ENCODE peak calls at places on chromosome 22, in nine cellular contexts. One of them, this sample, is unnamed.

GRCh38 chr22:25806579-25806978 is 64.6 kb downstream of the MYO18B start:
- DNase-seq in IMR-90: no peak
- DNase-seq in activated naive CD4-positive, alpha-beta T cell treated with Interleukin-2 at 50 U/mL for 16 hours: no peak
- DNase-seq in stimulated activated CD4-positive, alpha-beta T cell treated with anti-CD3 and anti-CD28 coated beads, Interleukin-1b, Interleukin-23, amount 100 ng/mL, for 4 hours: no peak
- DNase-seq in mucosa of descending colon: no peak
- DNase-seq in GDM1: no peak
- DNase-seq in activated CD4-positive, alpha-beta T cell treated with anti-CD3 and anti-CD28 coated beads for 36 hours: no peak
- DNase-seq in EL: no peak
- DNase-seq in activated T-helper 9 cell treated with anti-CD3 and anti-CD28 coated beads, Interleukin-2, amount 50 U/mL, for 16 hours: no peak
- DNase-seq in this sample: no peak

GRCh38 chr22:49011379-49011768 is 816.3 kb downstream of the BRD1 start:
- DNase-seq in activated CD4-positive, alpha-beta T cell treated with anti-CD3 and anti-CD28 coated beads for 36 hours: no peak
- DNase-seq in EL: no peak
- DNase-seq in activated T-helper 9 cell treated with anti-CD3 and anti-CD28 coated beads, Interleukin-2, amount 50 U/mL, for 16 hours: no peak
- DNase-seq in mucosa of descending colon: no peak
- DNase-seq in stimulated activated CD4-positive, alpha-beta T cell treated with anti-CD3 and anti-CD28 coated beads, Interleukin-1b, Interleukin-23, amount 100 ng/mL, for 4 hours: no peak
- DNase-seq in IMR-90: no peak
- DNase-seq in activated naive CD4-positive, alpha-beta T cell treated with Interleukin-2 at 50 U/mL for 16 hours: no peak
- DNase-seq in GDM1: no peak
- DNase-seq in this sample: no peak

GRCh38 chr22:25853902-25854301 is 111.9 kb downstream of the MYO18B start:
- DNase-seq in activated T-helper 9 cell treated with anti-CD3 and anti-CD28 coated beads, Interleukin-2, amount 50 U/mL, for 16 hours: no peak
- DNase-seq in mucosa of descending colon: no peak
- DNase-seq in EL: no peak
- DNase-seq in stimulated activated CD4-positive, alpha-beta T cell treated with anti-CD3 and anti-CD28 coated beads, Interleukin-1b, Interleukin-23, amount 100 ng/mL, for 4 hours: no peak
- DNase-seq in activated naive CD4-positive, alpha-beta T cell treated with Interleukin-2 at 50 U/mL for 16 hours: no peak
- DNase-seq in activated CD4-positive, alpha-beta T cell treated with anti-CD3 and anti-CD28 coated beads for 36 hours: no peak
- DNase-seq in IMR-90: no peak
- DNase-seq in GDM1: no peak
- DNase-seq in this sample: peak; percentile 2

GRCh38 chr22:32745251-32745995 is 56.1 kb upstream of the TIMP3 start:
- DNase-seq in IMR-90: peak; percentile 55
- DNase-seq in stimulated activated CD4-positive, alpha-beta T cell treated with anti-CD3 and anti-CD28 coated beads, Interleukin-1b, Interleukin-23, amount 100 ng/mL, for 4 hours: no peak
- DNase-seq in EL: peak; percentile 42
- DNase-seq in activated T-helper 9 cell treated with anti-CD3 and anti-CD28 coated beads, Interleukin-2, amount 50 U/mL, for 16 hours: no peak
- DNase-seq in activated CD4-positive, alpha-beta T cell treated with anti-CD3 and anti-CD28 coated beads for 36 hours: no peak
- DNase-seq in activated naive CD4-positive, alpha-beta T cell treated with Interleukin-2 at 50 U/mL for 16 hours: no peak
- DNase-seq in GDM1: no peak
- DNase-seq in mucosa of descending colon: peak; percentile 20
- DNase-seq in this sample: peak; percentile 72

GRCh38 chr22:49855491-49855911 is 1.9 kb downstream of the ZBED4 start:
- DNase-seq in activated naive CD4-positive, alpha-beta T cell treated with Interleukin-2 at 50 U/mL for 16 hours: no peak
- DNase-seq in stimulated activated CD4-positive, alpha-beta T cell treated with anti-CD3 and anti-CD28 coated beads, Interleukin-1b, Interleukin-23, amount 100 ng/mL, for 4 hours: no peak
- DNase-seq in activated T-helper 9 cell treated with anti-CD3 and anti-CD28 coated beads, Interleukin-2, amount 50 U/mL, for 16 hours: no peak
- DNase-seq in activated CD4-positive, alpha-beta T cell treated with anti-CD3 and anti-CD28 coated beads for 36 hours: no peak
- DNase-seq in GDM1: no peak
- DNase-seq in IMR-90: peak; percentile 33
- DNase-seq in EL: peak; percentile 31
- DNase-seq in mucosa of descending colon: peak; percentile 63
- DNase-seq in this sample: peak; percentile 36

GRCh38 chr22:42905702-42906183 is 48.7 kb upstream of the ARFGAP3 start:
- DNase-seq in EL: no peak
- DNase-seq in mucosa of descending colon: peak; percentile 69
- DNase-seq in IMR-90: no peak
- DNase-seq in stimulated activated CD4-positive, alpha-beta T cell treated with anti-CD3 and anti-CD28 coated beads, Interleukin-1b, Interleukin-23, amount 100 ng/mL, for 4 hours: no peak
- DNase-seq in activated T-helper 9 cell treated with anti-CD3 and anti-CD28 coated beads, Interleukin-2, amount 50 U/mL, for 16 hours: no peak
- DNase-seq in activated naive CD4-positive, alpha-beta T cell treated with Interleukin-2 at 50 U/mL for 16 hours: no peak
- DNase-seq in activated CD4-positive, alpha-beta T cell treated with anti-CD3 and anti-CD28 coated beads for 36 hours: no peak
- DNase-seq in GDM1: no peak
- DNase-seq in this sample: no peak

GRCh38 chr22:44344407-44344806 is 31.7 kb upstream of the SHISAL1 start:
- DNase-seq in GDM1: no peak
- DNase-seq in EL: no peak
- DNase-seq in activated T-helper 9 cell treated with anti-CD3 and anti-CD28 coated beads, Interleukin-2, amount 50 U/mL, for 16 hours: no peak
- DNase-seq in activated naive CD4-positive, alpha-beta T cell treated with Interleukin-2 at 50 U/mL for 16 hours: no peak
- DNase-seq in activated CD4-positive, alpha-beta T cell treated with anti-CD3 and anti-CD28 coated beads for 36 hours: no peak
- DNase-seq in stimulated activated CD4-positive, alpha-beta T cell treated with anti-CD3 and anti-CD28 coated beads, Interleukin-1b, Interleukin-23, amount 100 ng/mL, for 4 hours: no peak
- DNase-seq in mucosa of descending colon: no peak
- DNase-seq in IMR-90: no peak
- DNase-seq in this sample: no peak

GRCh38 chr22:38315801-38316339 is 1.4 kb downstream of the CSNK1E start:
- DNase-seq in activated naive CD4-positive, alpha-beta T cell treated with Interleukin-2 at 50 U/mL for 16 hours: peak; percentile 13
- DNase-seq in activated T-helper 9 cell treated with anti-CD3 and anti-CD28 coated beads, Interleukin-2, amount 50 U/mL, for 16 hours: no peak
- DNase-seq in EL: peak; percentile 32
- DNase-seq in stimulated activated CD4-positive, alpha-beta T cell treated with anti-CD3 and anti-CD28 coated beads, Interleukin-1b, Interleukin-23, amount 100 ng/mL, for 4 hours: no peak
- DNase-seq in GDM1: no peak
- DNase-seq in IMR-90: no peak
- DNase-seq in activated CD4-positive, alpha-beta T cell treated with anti-CD3 and anti-CD28 coated beads for 36 hours: peak; percentile 23
- DNase-seq in mucosa of descending colon: peak; percentile 29
- DNase-seq in this sample: peak; percentile 62

GRCh38 chr22:49793296-49793695 is 34.4 kb downstream of the BRD1 start:
- DNase-seq in stimulated activated CD4-positive, alpha-beta T cell treated with anti-CD3 and anti-CD28 coated beads, Interleukin-1b, Interleukin-23, amount 100 ng/mL, for 4 hours: no peak
- DNase-seq in GDM1: no peak
- DNase-seq in activated T-helper 9 cell treated with anti-CD3 and anti-CD28 coated beads, Interleukin-2, amount 50 U/mL, for 16 hours: no peak
- DNase-seq in activated CD4-positive, alpha-beta T cell treated with anti-CD3 and anti-CD28 coated beads for 36 hours: no peak
- DNase-seq in mucosa of descending colon: no peak
- DNase-seq in EL: no peak
- DNase-seq in activated naive CD4-positive, alpha-beta T cell treated with Interleukin-2 at 50 U/mL for 16 hours: no peak
- DNase-seq in IMR-90: no peak
- DNase-seq in this sample: no peak

GRCh38 chr22:28810839-28811491 is 10.6 kb upstream of the XBP1 start:
- DNase-seq in activated naive CD4-positive, alpha-beta T cell treated with Interleukin-2 at 50 U/mL for 16 hours: peak; percentile 33
- DNase-seq in mucosa of descending colon: peak; percentile 42
- DNase-seq in activated CD4-positive, alpha-beta T cell treated with anti-CD3 and anti-CD28 coated beads for 36 hours: peak; percentile 46
- DNase-seq in EL: no peak
- DNase-seq in IMR-90: no peak
- DNase-seq in stimulated activated CD4-positive, alpha-beta T cell treated with anti-CD3 and anti-CD28 coated beads, Interleukin-1b, Interleukin-23, amount 100 ng/mL, for 4 hours: no peak
- DNase-seq in GDM1: peak; percentile 92
- DNase-seq in activated T-helper 9 cell treated with anti-CD3 and anti-CD28 coated beads, Interleukin-2, amount 50 U/mL, for 16 hours: peak; percentile 19
- DNase-seq in this sample: no peak

GRCh38 chr22:17905445-17905844 is 118.9 kb downstream of the MICAL3 start:
- DNase-seq in activated CD4-positive, alpha-beta T cell treated with anti-CD3 and anti-CD28 coated beads for 36 hours: no peak
- DNase-seq in IMR-90: no peak
- DNase-seq in activated naive CD4-positive, alpha-beta T cell treated with Interleukin-2 at 50 U/mL for 16 hours: no peak
- DNase-seq in stimulated activated CD4-positive, alpha-beta T cell treated with anti-CD3 and anti-CD28 coated beads, Interleukin-1b, Interleukin-23, amount 100 ng/mL, for 4 hours: no peak
- DNase-seq in mucosa of descending colon: no peak
- DNase-seq in GDM1: no peak
- DNase-seq in activated T-helper 9 cell treated with anti-CD3 and anti-CD28 coated beads, Interleukin-2, amount 50 U/mL, for 16 hours: no peak
- DNase-seq in EL: no peak
- DNase-seq in this sample: no peak

GRCh38 chr22:35510481-35510934 is 30.1 kb upstream of the RASD2 start:
- DNase-seq in activated T-helper 9 cell treated with anti-CD3 and anti-CD28 coated beads, Interleukin-2, amount 50 U/mL, for 16 hours: no peak
- DNase-seq in EL: peak; percentile 69
- DNase-seq in activated CD4-positive, alpha-beta T cell treated with anti-CD3 and anti-CD28 coated beads for 36 hours: no peak
- DNase-seq in mucosa of descending colon: no peak
- DNase-seq in stimulated activated CD4-positive, alpha-beta T cell treated with anti-CD3 and anti-CD28 coated beads, Interleukin-1b, Interleukin-23, amount 100 ng/mL, for 4 hours: no peak
- DNase-seq in activated naive CD4-positive, alpha-beta T cell treated with Interleukin-2 at 50 U/mL for 16 hours: no peak
- DNase-seq in IMR-90: peak; percentile 75
- DNase-seq in GDM1: no peak
- DNase-seq in this sample: peak; percentile 64

GRCh38 chr22:49768961-49769690 is 58.5 kb downstream of the BRD1 start:
- DNase-seq in activated naive CD4-positive, alpha-beta T cell treated with Interleukin-2 at 50 U/mL for 16 hours: no peak
- DNase-seq in GDM1: no peak
- DNase-seq in stimulated activated CD4-positive, alpha-beta T cell treated with anti-CD3 and anti-CD28 coated beads, Interleukin-1b, Interleukin-23, amount 100 ng/mL, for 4 hours: no peak
- DNase-seq in EL: no peak
- DNase-seq in mucosa of descending colon: no peak
- DNase-seq in IMR-90: peak; percentile 61
- DNase-seq in activated CD4-positive, alpha-beta T cell treated with anti-CD3 and anti-CD28 coated beads for 36 hours: no peak
- DNase-seq in activated T-helper 9 cell treated with anti-CD3 and anti-CD28 coated beads, Interleukin-2, amount 50 U/mL, for 16 hours: no peak
- DNase-seq in this sample: no peak

GRCh38 chr22:29767289-29768051 is at the start of gene UQCR10:
- DNase-seq in activated CD4-positive, alpha-beta T cell treated with anti-CD3 and anti-CD28 coated beads for 36 hours: peak; percentile 96
- DNase-seq in activated T-helper 9 cell treated with anti-CD3 and anti-CD28 coated beads, Interleukin-2, amount 50 U/mL, for 16 hours: peak; percentile 92
- DNase-seq in activated naive CD4-positive, alpha-beta T cell treated with Interleukin-2 at 50 U/mL for 16 hours: peak; percentile 94
- DNase-seq in IMR-90: peak; percentile 88
- DNase-seq in GDM1: peak; percentile 82
- DNase-seq in EL: peak; percentile 88
- DNase-seq in mucosa of descending colon: peak; percentile 96
- DNase-seq in stimulated activated CD4-positive, alpha-beta T cell treated with anti-CD3 and anti-CD28 coated beads, Interleukin-1b, Interleukin-23, amount 100 ng/mL, for 4 hours: peak; percentile 91
- DNase-seq in this sample: peak; percentile 95

GRCh38 chr22:19579113-19579811 is 55.1 kb upstream of the CLDN5 start:
- DNase-seq in activated T-helper 9 cell treated with anti-CD3 and anti-CD28 coated beads, Interleukin-2, amount 50 U/mL, for 16 hours: no peak
- DNase-seq in activated naive CD4-positive, alpha-beta T cell treated with Interleukin-2 at 50 U/mL for 16 hours: no peak
- DNase-seq in activated CD4-positive, alpha-beta T cell treated with anti-CD3 and anti-CD28 coated beads for 36 hours: peak; percentile 24
- DNase-seq in IMR-90: no peak
- DNase-seq in GDM1: peak; percentile 20
- DNase-seq in mucosa of descending colon: no peak
- DNase-seq in EL: peak; percentile 25
- DNase-seq in stimulated activated CD4-positive, alpha-beta T cell treated with anti-CD3 and anti-CD28 coated beads, Interleukin-1b, Interleukin-23, amount 100 ng/mL, for 4 hours: no peak
- DNase-seq in this sample: no peak

GRCh38 chr22:17807571-17808410 is 33.5 kb upstream of the BID start:
- DNase-seq in activated T-helper 9 cell treated with anti-CD3 and anti-CD28 coated beads, Interleukin-2, amount 50 U/mL, for 16 hours: no peak
- DNase-seq in stimulated activated CD4-positive, alpha-beta T cell treated with anti-CD3 and anti-CD28 coated beads, Interleukin-1b, Interleukin-23, amount 100 ng/mL, for 4 hours: no peak
- DNase-seq in activated naive CD4-positive, alpha-beta T cell treated with Interleukin-2 at 50 U/mL for 16 hours: no peak
- DNase-seq in EL: no peak
- DNase-seq in GDM1: no peak
- DNase-seq in mucosa of descending colon: no peak
- DNase-seq in IMR-90: peak; percentile 69
- DNase-seq in activated CD4-positive, alpha-beta T cell treated with anti-CD3 and anti-CD28 coated beads for 36 hours: no peak
- DNase-seq in this sample: no peak

GRCh38 chr22:29621761-29622526 is 18.5 kb downstream of the NF2 start:
- DNase-seq in activated CD4-positive, alpha-beta T cell treated with anti-CD3 and anti-CD28 coated beads for 36 hours: no peak
- DNase-seq in activated T-helper 9 cell treated with anti-CD3 and anti-CD28 coated beads, Interleukin-2, amount 50 U/mL, for 16 hours: no peak
- DNase-seq in mucosa of descending colon: no peak
- DNase-seq in activated naive CD4-positive, alpha-beta T cell treated with Interleukin-2 at 50 U/mL for 16 hours: no peak
- DNase-seq in GDM1: no peak
- DNase-seq in EL: peak; percentile 99
- DNase-seq in IMR-90: peak; percentile 97
- DNase-seq in stimulated activated CD4-positive, alpha-beta T cell treated with anti-CD3 and anti-CD28 coated beads, Interleukin-1b, Interleukin-23, amount 100 ng/mL, for 4 hours: no peak
- DNase-seq in this sample: peak; percentile 96

GRCh38 chr22:48277868-48278581 is 1515.6 kb downstream of the TBC1D22A start:
- DNase-seq in activated naive CD4-positive, alpha-beta T cell treated with Interleukin-2 at 50 U/mL for 16 hours: no peak
- DNase-seq in activated T-helper 9 cell treated with anti-CD3 and anti-CD28 coated beads, Interleukin-2, amount 50 U/mL, for 16 hours: no peak
- DNase-seq in activated CD4-positive, alpha-beta T cell treated with anti-CD3 and anti-CD28 coated beads for 36 hours: no peak
- DNase-seq in EL: no peak
- DNase-seq in GDM1: no peak
- DNase-seq in IMR-90: no peak
- DNase-seq in mucosa of descending colon: peak; percentile 47
- DNase-seq in stimulated activated CD4-positive, alpha-beta T cell treated with anti-CD3 and anti-CD28 coated beads, Interleukin-1b, Interleukin-23, amount 100 ng/mL, for 4 hours: no peak
- DNase-seq in this sample: no peak

GRCh38 chr22:42562282-42562681 is 8.5 kb downstream of the SERHL2 start:
- DNase-seq in activated T-helper 9 cell treated with anti-CD3 and anti-CD28 coated beads, Interleukin-2, amount 50 U/mL, for 16 hours: no peak
- DNase-seq in activated CD4-positive, alpha-beta T cell treated with anti-CD3 and anti-CD28 coated beads for 36 hours: no peak
- DNase-seq in EL: no peak
- DNase-seq in stimulated activated CD4-positive, alpha-beta T cell treated with anti-CD3 and anti-CD28 coated beads, Interleukin-1b, Interleukin-23, amount 100 ng/mL, for 4 hours: no peak
- DNase-seq in GDM1: peak; percentile 63
- DNase-seq in IMR-90: no peak
- DNase-seq in mucosa of descending colon: no peak
- DNase-seq in activated naive CD4-positive, alpha-beta T cell treated with Interleukin-2 at 50 U/mL for 16 hours: no peak
- DNase-seq in this sample: no peak

GRCh38 chr22:39405346-39406085 is 5.9 kb downstream of the TAB1 start:
- DNase-seq in activated T-helper 9 cell treated with anti-CD3 and anti-CD28 coated beads, Interleukin-2, amount 50 U/mL, for 16 hours: no peak
- DNase-seq in GDM1: no peak
- DNase-seq in mucosa of descending colon: no peak
- DNase-seq in stimulated activated CD4-positive, alpha-beta T cell treated with anti-CD3 and anti-CD28 coated beads, Interleukin-1b, Interleukin-23, amount 100 ng/mL, for 4 hours: no peak
- DNase-seq in IMR-90: peak; percentile 65
- DNase-seq in activated CD4-positive, alpha-beta T cell treated with anti-CD3 and anti-CD28 coated beads for 36 hours: peak; percentile 74
- DNase-seq in EL: peak; percentile 57
- DNase-seq in activated naive CD4-positive, alpha-beta T cell treated with Interleukin-2 at 50 U/mL for 16 hours: no peak
- DNase-seq in this sample: peak; percentile 88

GRCh38 chr22:38454361-38455062 is 487 bp downstream of the KCNJ4 start:
- DNase-seq in IMR-90: no peak
- DNase-seq in GDM1: no peak
- DNase-seq in mucosa of descending colon: no peak
- DNase-seq in stimulated activated CD4-positive, alpha-beta T cell treated with anti-CD3 and anti-CD28 coated beads, Interleukin-1b, Interleukin-23, amount 100 ng/mL, for 4 hours: no peak
- DNase-seq in activated CD4-positive, alpha-beta T cell treated with anti-CD3 and anti-CD28 coated beads for 36 hours: peak; percentile 37
- DNase-seq in EL: no peak
- DNase-seq in activated T-helper 9 cell treated with anti-CD3 and anti-CD28 coated beads, Interleukin-2, amount 50 U/mL, for 16 hours: no peak
- DNase-seq in activated naive CD4-positive, alpha-beta T cell treated with Interleukin-2 at 50 U/mL for 16 hours: no peak
- DNase-seq in this sample: peak; percentile 17

GRCh38 chr22:38111941-38112355 is 1.5 kb upstream of the BAIAP2L2 start:
- DNase-seq in EL: no peak
- DNase-seq in GDM1: no peak
- DNase-seq in activated T-helper 9 cell treated with anti-CD3 and anti-CD28 coated beads, Interleukin-2, amount 50 U/mL, for 16 hours: no peak
- DNase-seq in activated CD4-positive, alpha-beta T cell treated with anti-CD3 and anti-CD28 coated beads for 36 hours: no peak
- DNase-seq in IMR-90: no peak
- DNase-seq in stimulated activated CD4-positive, alpha-beta T cell treated with anti-CD3 and anti-CD28 coated beads, Interleukin-1b, Interleukin-23, amount 100 ng/mL, for 4 hours: no peak
- DNase-seq in activated naive CD4-positive, alpha-beta T cell treated with Interleukin-2 at 50 U/mL for 16 hours: no peak
- DNase-seq in mucosa of descending colon: peak; percentile 78
- DNase-seq in this sample: no peak

GRCh38 chr22:47209077-47209514 is 446.6 kb downstream of the TBC1D22A start:
- DNase-seq in IMR-90: peak; percentile 18
- DNase-seq in activated CD4-positive, alpha-beta T cell treated with anti-CD3 and anti-CD28 coated beads for 36 hours: no peak
- DNase-seq in stimulated activated CD4-positive, alpha-beta T cell treated with anti-CD3 and anti-CD28 coated beads, Interleukin-1b, Interleukin-23, amount 100 ng/mL, for 4 hours: no peak
- DNase-seq in mucosa of descending colon: no peak
- DNase-seq in activated T-helper 9 cell treated with anti-CD3 and anti-CD28 coated beads, Interleukin-2, amount 50 U/mL, for 16 hours: no peak
- DNase-seq in EL: no peak
- DNase-seq in GDM1: no peak
- DNase-seq in activated naive CD4-positive, alpha-beta T cell treated with Interleukin-2 at 50 U/mL for 16 hours: no peak
- DNase-seq in this sample: no peak

GRCh38 chr22:18055619-18056160 is 22.1 kb upstream of the PEX26 start:
- DNase-seq in mucosa of descending colon: no peak
- DNase-seq in activated T-helper 9 cell treated with anti-CD3 and anti-CD28 coated beads, Interleukin-2, amount 50 U/mL, for 16 hours: no peak
- DNase-seq in activated naive CD4-positive, alpha-beta T cell treated with Interleukin-2 at 50 U/mL for 16 hours: no peak
- DNase-seq in EL: no peak
- DNase-seq in IMR-90: no peak
- DNase-seq in stimulated activated CD4-positive, alpha-beta T cell treated with anti-CD3 and anti-CD28 coated beads, Interleukin-1b, Interleukin-23, amount 100 ng/mL, for 4 hours: no peak
- DNase-seq in GDM1: no peak
- DNase-seq in activated CD4-positive, alpha-beta T cell treated with anti-CD3 and anti-CD28 coated beads for 36 hours: no peak
- DNase-seq in this sample: no peak

GRCh38 chr22:47046411-47047065 is 284.1 kb downstream of the TBC1D22A start:
- DNase-seq in activated CD4-positive, alpha-beta T cell treated with anti-CD3 and anti-CD28 coated beads for 36 hours: no peak
- DNase-seq in activated T-helper 9 cell treated with anti-CD3 and anti-CD28 coated beads, Interleukin-2, amount 50 U/mL, for 16 hours: no peak
- DNase-seq in activated naive CD4-positive, alpha-beta T cell treated with Interleukin-2 at 50 U/mL for 16 hours: no peak
- DNase-seq in EL: no peak
- DNase-seq in stimulated activated CD4-positive, alpha-beta T cell treated with anti-CD3 and anti-CD28 coated beads, Interleukin-1b, Interleukin-23, amount 100 ng/mL, for 4 hours: no peak
- DNase-seq in IMR-90: no peak
- DNase-seq in GDM1: no peak
- DNase-seq in mucosa of descending colon: no peak
- DNase-seq in this sample: no peak

GRCh38 chr22:44025171-44026065 is 1.3 kb downstream of the PARVB start:
- DNase-seq in activated naive CD4-positive, alpha-beta T cell treated with Interleukin-2 at 50 U/mL for 16 hours: no peak
- DNase-seq in GDM1: no peak
- DNase-seq in activated CD4-positive, alpha-beta T cell treated with anti-CD3 and anti-CD28 coated beads for 36 hours: no peak
- DNase-seq in stimulated activated CD4-positive, alpha-beta T cell treated with anti-CD3 and anti-CD28 coated beads, Interleukin-1b, Interleukin-23, amount 100 ng/mL, for 4 hours: no peak
- DNase-seq in EL: no peak
- DNase-seq in activated T-helper 9 cell treated with anti-CD3 and anti-CD28 coated beads, Interleukin-2, amount 50 U/mL, for 16 hours: no peak
- DNase-seq in mucosa of descending colon: peak; percentile 47
- DNase-seq in IMR-90: no peak
- DNase-seq in this sample: peak; percentile 16

GRCh38 chr22:38066381-38067027 is 9.3 kb downstream of the PICK1 start:
- DNase-seq in activated CD4-positive, alpha-beta T cell treated with anti-CD3 and anti-CD28 coated beads for 36 hours: no peak
- DNase-seq in mucosa of descending colon: no peak
- DNase-seq in stimulated activated CD4-positive, alpha-beta T cell treated with anti-CD3 and anti-CD28 coated beads, Interleukin-1b, Interleukin-23, amount 100 ng/mL, for 4 hours: no peak
- DNase-seq in activated naive CD4-positive, alpha-beta T cell treated with Interleukin-2 at 50 U/mL for 16 hours: no peak
- DNase-seq in EL: no peak
- DNase-seq in GDM1: no peak
- DNase-seq in IMR-90: no peak
- DNase-seq in activated T-helper 9 cell treated with anti-CD3 and anti-CD28 coated beads, Interleukin-2, amount 50 U/mL, for 16 hours: no peak
- DNase-seq in this sample: no peak

GRCh38 chr22:21624120-21624879 is 5.5 kb downstream of the YDJC start:
- DNase-seq in activated naive CD4-positive, alpha-beta T cell treated with Interleukin-2 at 50 U/mL for 16 hours: peak; percentile 49
- DNase-seq in stimulated activated CD4-positive, alpha-beta T cell treated with anti-CD3 and anti-CD28 coated beads, Interleukin-1b, Interleukin-23, amount 100 ng/mL, for 4 hours: peak; percentile 37
- DNase-seq in EL: peak; percentile 19
- DNase-seq in GDM1: no peak
- DNase-seq in mucosa of descending colon: peak; percentile 44
- DNase-seq in activated CD4-positive, alpha-beta T cell treated with anti-CD3 and anti-CD28 coated beads for 36 hours: peak; percentile 74
- DNase-seq in activated T-helper 9 cell treated with anti-CD3 and anti-CD28 coated beads, Interleukin-2, amount 50 U/mL, for 16 hours: no peak
- DNase-seq in IMR-90: peak; percentile 23
- DNase-seq in this sample: peak; percentile 62

GRCh38 chr22:32030508-32031247 is 12.4 kb upstream of the SLC5A1 start:
- DNase-seq in mucosa of descending colon: no peak
- DNase-seq in activated CD4-positive, alpha-beta T cell treated with anti-CD3 and anti-CD28 coated beads for 36 hours: no peak
- DNase-seq in IMR-90: no peak
- DNase-seq in stimulated activated CD4-positive, alpha-beta T cell treated with anti-CD3 and anti-CD28 coated beads, Interleukin-1b, Interleukin-23, amount 100 ng/mL, for 4 hours: no peak
- DNase-seq in EL: no peak
- DNase-seq in GDM1: no peak
- DNase-seq in activated T-helper 9 cell treated with anti-CD3 and anti-CD28 coated beads, Interleukin-2, amount 50 U/mL, for 16 hours: no peak
- DNase-seq in activated naive CD4-positive, alpha-beta T cell treated with Interleukin-2 at 50 U/mL for 16 hours: no peak
- DNase-seq in this sample: no peak

GRCh38 chr22:41844036-41844435 is 11.1 kb downstream of the SREBF2 start:
- DNase-seq in GDM1: no peak
- DNase-seq in activated naive CD4-positive, alpha-beta T cell treated with Interleukin-2 at 50 U/mL for 16 hours: no peak
- DNase-seq in activated CD4-positive, alpha-beta T cell treated with anti-CD3 and anti-CD28 coated beads for 36 hours: no peak
- DNase-seq in stimulated activated CD4-positive, alpha-beta T cell treated with anti-CD3 and anti-CD28 coated beads, Interleukin-1b, Interleukin-23, amount 100 ng/mL, for 4 hours: no peak
- DNase-seq in activated T-helper 9 cell treated with anti-CD3 and anti-CD28 coated beads, Interleukin-2, amount 50 U/mL, for 16 hours: no peak
- DNase-seq in IMR-90: no peak
- DNase-seq in mucosa of descending colon: no peak
- DNase-seq in EL: no peak
- DNase-seq in this sample: no peak

GRCh38 chr22:29475550-29475949 is 4.5 kb upstream of the NEFH start:
- DNase-seq in GDM1: no peak
- DNase-seq in mucosa of descending colon: no peak
- DNase-seq in stimulated activated CD4-positive, alpha-beta T cell treated with anti-CD3 and anti-CD28 coated beads, Interleukin-1b, Interleukin-23, amount 100 ng/mL, for 4 hours: no peak
- DNase-seq in activated naive CD4-positive, alpha-beta T cell treated with Interleukin-2 at 50 U/mL for 16 hours: no peak
- DNase-seq in activated T-helper 9 cell treated with anti-CD3 and anti-CD28 coated beads, Interleukin-2, amount 50 U/mL, for 16 hours: no peak
- DNase-seq in activated CD4-positive, alpha-beta T cell treated with anti-CD3 and anti-CD28 coated beads for 36 hours: no peak
- DNase-seq in EL: no peak
- DNase-seq in IMR-90: no peak
- DNase-seq in this sample: no peak